ENCODE peak calls at places on chromosomes 5 and 9, in nine cellular contexts. R is sigmoid colon, O is upper lobe of left lung, N is H1, E is GM12878, J is transverse colon, D is suprapubic skin, T is SK-N-SH, W is esophagus muscularis mucosa. V is an unnamed sample.

GRCh38 chr9:22026696-22027095 is 17.6 kb upstream of the CDKN2B start:
- DNase-seq in R (no peak), O (no peak), N (no peak), E (no peak), J (no peak), D (no peak), T (no peak), W (no peak), V (no peak)

GRCh38 chr5:115983519-115983918 is 21.2 kb downstream of the LVRN start:
- DNase-seq in R (no peak), O (no peak), N (no peak), E (no peak), J (no peak), D (no peak), T (peak; percentile 10), W (no peak), V (no peak)

GRCh38 chr5:91266184-91266705 is 116.9 kb downstream of the ARRDC3 start:
- DNase-seq in R (no peak), O (no peak), N (no peak), E (no peak), J (no peak), D (no peak), T (peak; percentile 15), W (no peak), V (no peak)

GRCh38 chr9:95645579-95645978 is 128.8 kb upstream of the PTCH1 start:
- DNase-seq in R (no peak), O (no peak), N (no peak), E (no peak), J (no peak), D (no peak), T (no peak), W (no peak), V (no peak)

GRCh38 chr5:79702606-79703380 is 13.2 kb downstream of the CMYA5 start:
- DNase-seq in R (no peak), O (no peak), N (no peak), E (no peak), J (no peak), D (no peak), T (peak; percentile 62), W (no peak), V (no peak)

GRCh38 chr9:33234511-33235467 is 5.2 kb upstream of the SPINK4 start:
- DNase-seq in R (no peak), O (no peak), N (no peak), E (no peak), J (no peak), D (peak; percentile 53), T (no peak), W (no peak), V (peak; percentile 41)

GRCh38 chr5:77893225-77893860 is 117.2 kb upstream of the TBCA start:
- DNase-seq in R (no peak), O (no peak), N (no peak), E (no peak), J (no peak), D (no peak), T (no peak), W (no peak), V (no peak)

GRCh38 chr9:84917366-84918063 is 248.0 kb downstream of the NTRK2 start:
- DNase-seq in R (no peak), O (no peak), N (no peak), E (no peak), J (peak; percentile 62), D (no peak), T (no peak), W (no peak), V (no peak)

GRCh38 chr9:87648606-87649005 is 77.3 kb upstream of the CTSL start:
- DNase-seq in R (no peak), O (no peak), N (no peak), E (no peak), J (no peak), D (no peak), T (no peak), W (no peak), V (no peak)

GRCh38 chr5:41794478-41794877 is 75.7 kb downstream of the OXCT1 start:
- DNase-seq in R (no peak), O (no peak), N (no peak), E (no peak), J (no peak), D (no peak), T (no peak), W (no peak), V (no peak)

GRCh38 chr5:120803282-120803681 is 339.2 kb downstream of the PRR16 start:
- DNase-seq in R (no peak), O (no peak), N (no peak), E (no peak), J (no peak), D (no peak), T (peak; percentile 4), W (no peak), V (no peak)

GRCh38 chr5:164013077-164013670 is 507.8 kb downstream of the MAT2B start:
- DNase-seq in R (peak; percentile 69), O (no peak), N (peak; percentile 41), E (peak; percentile 19), J (peak; percentile 57), D (no peak), T (peak; percentile 27), W (no peak), V (peak; percentile 51)

GRCh38 chr5:97538916-97539315 is 355.9 kb upstream of the RIOK2 start:
- DNase-seq in R (no peak), O (no peak), N (no peak), E (no peak), J (no peak), D (no peak), T (no peak), W (no peak), V (no peak)

DNA sequence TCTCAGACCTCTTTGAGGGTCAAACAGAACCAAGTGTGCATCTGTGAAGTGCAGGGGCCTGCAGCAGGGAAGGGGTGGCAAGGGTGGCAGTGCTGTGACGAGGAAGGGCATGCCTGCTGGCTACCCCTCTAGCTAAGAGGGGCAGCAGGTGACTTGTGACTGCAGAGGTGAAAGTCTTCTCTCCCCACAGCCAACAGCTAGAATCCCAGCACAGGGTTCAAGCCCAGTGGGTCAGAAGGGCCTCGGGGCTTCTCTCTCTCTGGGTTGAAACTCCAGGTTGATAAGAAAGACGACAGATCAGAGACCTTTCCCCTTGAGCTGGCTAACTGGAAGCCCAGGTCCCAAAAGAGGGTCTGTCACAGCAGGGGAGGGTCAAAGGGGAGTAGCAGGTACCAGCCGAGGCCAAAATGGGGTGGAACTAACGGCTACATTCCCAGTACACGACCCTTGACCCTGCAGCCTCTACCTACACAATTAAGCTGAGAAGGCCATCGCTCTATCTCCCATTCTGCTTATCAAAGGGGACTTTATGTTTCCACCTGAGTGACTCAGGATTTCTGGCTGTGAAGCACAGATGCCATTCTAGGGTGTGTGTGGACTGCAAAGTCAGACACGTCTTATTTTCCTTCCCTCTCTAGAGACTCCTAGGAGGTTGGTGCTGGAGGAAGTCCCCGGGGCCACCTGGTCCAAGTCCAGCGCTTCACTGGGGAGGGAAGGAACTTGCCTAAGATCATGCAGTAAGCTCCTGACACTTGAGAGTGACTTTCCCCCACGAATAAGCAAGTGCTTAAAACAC is 14.6 kb downstream of the ANKS6 start:
- DNase-seq in R (no peak), O (no peak), N (no peak), E (no peak), J (peak; percentile 77), D (no peak), T (no peak), W (peak; percentile 72), V (peak; percentile 76)
- TF ChIP-seq POLR2AphosphoS5 in R (no peak), O (peak; percentile 7), N (no peak), E (no peak), J (no peak), D (no peak), T (no peak), W (no peak), V (peak; percentile 85)

DNA sequence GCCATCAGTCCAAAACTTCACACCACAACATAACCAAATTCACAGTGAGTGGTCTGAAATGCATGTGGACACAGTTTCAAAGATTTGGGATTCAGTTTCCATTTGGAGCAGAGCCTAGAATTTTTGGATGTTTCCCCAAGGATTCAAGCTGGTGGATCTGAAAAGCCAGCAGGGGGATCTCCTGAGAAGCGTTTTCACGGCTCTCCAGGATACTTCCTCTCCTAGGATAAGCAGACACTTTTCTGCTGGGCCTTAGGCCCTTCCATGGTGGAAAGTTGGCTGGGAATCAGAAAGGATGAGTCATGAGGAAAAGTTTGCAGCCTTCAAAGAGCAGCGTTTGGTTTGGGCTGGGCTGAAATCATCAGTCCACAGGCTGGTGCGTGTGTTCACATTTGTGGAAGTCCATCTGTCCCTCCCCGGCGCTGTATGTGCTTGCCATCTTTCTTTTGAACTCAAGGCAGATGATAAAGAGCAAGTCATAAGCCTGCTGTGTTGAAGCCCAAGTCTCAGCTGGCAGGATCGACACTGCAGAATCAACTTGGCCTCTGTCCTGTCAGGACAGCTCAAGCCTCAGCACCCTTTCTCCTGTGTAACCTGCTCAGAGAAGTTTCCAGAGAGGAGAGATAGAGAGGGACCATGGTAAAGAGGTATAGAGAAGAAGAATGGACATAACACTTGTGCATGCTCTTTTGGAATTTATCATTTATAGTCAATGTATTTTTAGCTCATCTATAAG is 152.6 kb upstream of the MSX2 start:
- DNase-seq in R (peak; percentile 81), O (no peak), N (no peak), E (no peak), J (peak; percentile 26), D (peak; percentile 35), T (peak; percentile 45), W (no peak), V (peak; percentile 49)
- TF ChIP-seq EP300 in R (no peak), O (no peak), N (no peak), E (no peak), J (no peak), D (no peak), T (peak; percentile 14), W (no peak), V (no peak)

DNA sequence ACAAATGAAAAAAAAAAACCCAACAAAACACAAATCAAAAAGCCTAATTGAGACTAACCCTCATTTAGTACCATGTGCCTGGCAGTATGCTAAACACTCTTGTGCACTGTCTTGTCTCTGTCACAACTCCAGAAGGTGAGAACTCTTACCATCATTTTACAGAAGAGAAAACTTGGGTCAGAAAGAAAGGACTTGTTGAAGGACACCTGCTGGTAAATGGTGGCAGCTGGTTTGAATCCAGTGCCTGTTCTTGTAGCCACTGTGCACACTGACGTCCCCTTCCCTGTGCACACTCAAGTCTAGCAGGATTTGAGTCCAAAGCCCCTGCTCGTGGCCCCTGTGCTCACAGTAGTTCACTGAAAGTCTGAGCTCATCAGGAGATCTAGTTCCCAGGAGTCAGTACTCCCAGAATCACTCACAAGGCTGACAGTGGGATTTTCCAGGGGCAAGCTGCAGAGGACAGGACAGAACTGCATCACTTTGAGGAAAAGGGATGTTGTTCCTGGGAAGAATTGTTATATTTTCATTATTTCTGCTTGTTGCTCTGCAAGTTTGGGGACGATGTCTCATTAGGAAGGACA is 43.0 kb upstream of the HSD17B4 start:
- DNase-seq in R (no peak), O (no peak), N (no peak), E (no peak), J (no peak), D (no peak), T (no peak), W (no peak), V (no peak)
- TF ChIP-seq CTCF in R (no peak), O (no peak), N (no peak), E (peak; percentile 42), J (no peak), D (no peak), T (no peak), W (no peak), V (no peak)

DNA sequence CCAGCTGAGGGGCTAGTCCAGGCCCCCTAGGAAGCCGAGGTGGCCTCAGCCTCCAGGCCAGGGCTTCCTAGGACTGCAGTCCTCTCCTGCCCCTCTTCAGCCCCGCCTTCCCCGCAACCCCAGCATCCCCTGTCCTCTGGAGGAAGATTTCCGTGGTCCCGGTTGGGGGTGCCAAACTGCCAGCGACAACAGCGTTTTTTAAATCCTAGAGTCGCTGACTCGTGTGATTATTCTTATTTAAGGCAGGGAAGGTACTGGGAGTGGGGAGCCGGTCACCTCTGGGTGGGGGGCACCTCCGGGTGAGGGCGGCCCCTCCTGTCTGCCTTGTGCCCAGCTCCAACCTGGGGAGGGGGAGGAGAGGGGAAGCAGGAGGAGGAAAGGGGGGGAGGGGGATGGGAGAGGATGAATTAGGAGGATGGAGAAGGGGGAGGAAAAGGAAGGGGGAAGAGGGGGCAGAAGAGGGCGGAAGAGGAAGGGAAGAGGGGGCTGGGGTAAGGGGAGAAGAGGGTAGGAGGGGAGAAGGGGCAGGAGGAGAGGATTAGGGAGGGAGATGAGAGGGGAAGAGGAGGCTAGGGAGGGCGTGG is 173.1 kb upstream of the IER5L start:
- DNase-seq in R (no peak), O (no peak), N (no peak), E (no peak), J (no peak), D (no peak), T (peak; percentile 46), W (no peak), V (no peak)
- TF ChIP-seq POLR2AphosphoS5 in R (no peak), O (no peak), N (no peak), E (no peak), J (no peak), D (no peak), T (no peak), W (no peak), V (no peak)

V was measured in stomach.